ENCODE peak calls at places on chromosomes 1 and 21, in four cellular contexts. W, A, R and T are unnamed samples. For H3K4me1 and H3K27me3, the result is how much of the 10 kb centered on the place peaks cover.

GRCh38 chr1:200496937-200497336 is 87.1 kb upstream of the ZNF281 start:
- DNase-seq in W (no peak), A (no peak), R (no peak), T (no peak)

GRCh38 chr1:26693557-26694184 is 2.1 kb upstream of the ARID1A start:
- DNase-seq in W (peak), A (no peak), R (no peak), T (no peak)

GRCh38 chr1:221887091-221887746 is 145.3 kb upstream of the DUSP10 start:
- DNase-seq in W (peak), A (peak), R (no peak), T (peak)

GRCh38 chr1:91755176-91755575 is 130.8 kb downstream of the TGFBR3 start:
- DNase-seq in W (no peak), A (no peak), R (no peak), T (peak)

GRCh38 chr1:182802006-182802798 is 12.6 kb downstream of the NPL start:
- DNase-seq in W (no peak), A (no peak), R (no peak), T (no peak)

GRCh38 chr21:45926281-45926680 is 55.3 kb upstream of the COL6A1 start:
- DNase-seq in W (no peak), A (no peak), R (no peak), T (peak)

GRCh38 chr1:178267646-178268094 is 173.8 kb downstream of the RASAL2 start:
- DNase-seq in W (peak), A (peak), R (no peak), T (no peak)

GRCh38 chr1:12434174-12434573 is 183.8 kb downstream of the DHRS3 start:
- DNase-seq in W (peak), A (peak), R (no peak), T (no peak)

GRCh38 chr21:41859297-41859980 is 19.7 kb downstream of the PRDM15 start:
- DNase-seq in W (no peak), A (no peak), R (no peak), T (no peak)

GRCh38 chr1:192011525-192011924 is 146.7 kb upstream of the RGS18 start:
- DNase-seq in W (no peak), A (no peak), R (no peak), T (no peak)

DNA sequence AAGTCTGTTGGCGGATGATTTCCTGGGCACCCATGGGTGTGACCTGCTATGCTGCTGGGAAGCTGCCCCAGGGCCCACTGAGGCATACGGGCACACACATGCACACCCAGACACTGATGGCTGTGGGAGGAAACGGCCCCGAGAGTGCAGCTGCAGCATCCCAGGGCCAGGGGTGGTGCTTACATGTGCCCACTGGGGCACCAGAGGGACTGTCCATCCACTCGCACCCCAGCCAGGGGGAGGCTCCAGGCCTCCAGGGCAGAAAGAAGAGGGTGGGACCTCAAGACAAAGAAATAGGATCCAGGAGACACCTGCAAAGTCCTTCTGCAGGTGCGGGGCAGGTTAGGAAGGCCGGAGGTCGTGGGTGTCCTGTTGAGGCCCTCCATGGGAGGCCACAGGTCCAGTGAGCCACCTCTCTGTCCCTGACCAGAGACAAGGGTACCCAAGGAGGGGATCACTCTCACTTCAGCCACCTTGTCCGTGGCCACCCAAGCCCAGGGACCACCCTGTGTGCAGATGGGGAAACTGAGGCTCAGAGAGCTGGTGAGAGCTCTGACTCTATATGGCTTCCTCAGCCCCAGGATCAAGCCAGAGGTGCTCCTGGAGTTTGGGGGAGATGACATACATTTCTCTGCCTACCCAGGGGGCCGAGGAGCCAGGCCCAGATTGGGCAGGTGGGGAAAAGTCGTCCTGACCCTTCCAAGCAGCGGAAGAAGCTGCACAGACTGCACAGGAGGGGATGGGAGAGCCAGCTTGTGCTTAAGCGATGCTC is 57.1 kb downstream of the WNT9A start:
- DNase-seq in W (no peak), A (no peak), R (no peak), T (no peak)
- H3K27ac ChIP-seq in W (no peak), A (no peak), R (no peak), T (no peak)

GRCh38 chr1:204268101-204268500 is 54.3 kb upstream of the GOLT1A start:
- DNase-seq in W (no peak), A (no peak), R (no peak), T (no peak)

GRCh38 chr1:204266504-204267034 is 52.8 kb upstream of the GOLT1A start:
- DNase-seq in W (no peak), A (no peak), R (no peak), T (no peak)

GRCh38 chr1:204265665-204266064 is 51.9 kb upstream of the GOLT1A start:
- DNase-seq in W (no peak), A (no peak), R (no peak), T (peak)

GRCh38 chr1:204264805-204265204 is 51.0 kb upstream of the GOLT1A start:
- DNase-seq in W (no peak), A (no peak), R (no peak), T (no peak)

GRCh38 chr1:204267191-204267601 is 53.4 kb upstream of the GOLT1A start:
- DNase-seq in W (no peak), A (no peak), R (no peak), T (no peak)
- H3K4me1 ChIP-seq in W (under half), A (under half), R (under half), T (under half)

GRCh38 chr1:18373882-18374493 is 106.7 kb upstream of the KLHDC7A start:
- DNase-seq in W (peak), A (no peak), R (peak), T (no peak)

GRCh38 chr1:18376661-18377060 is 104.1 kb upstream of the KLHDC7A start:
- DNase-seq in W (no peak), A (no peak), R (no peak), T (no peak)

GRCh38 chr1:18373151-18373550 is 107.6 kb upstream of the KLHDC7A start:
- DNase-seq in W (no peak), A (no peak), R (no peak), T (no peak)
- H3K27me3 ChIP-seq in W (under half), A (under half), R (under half), T (under half)

DNA sequence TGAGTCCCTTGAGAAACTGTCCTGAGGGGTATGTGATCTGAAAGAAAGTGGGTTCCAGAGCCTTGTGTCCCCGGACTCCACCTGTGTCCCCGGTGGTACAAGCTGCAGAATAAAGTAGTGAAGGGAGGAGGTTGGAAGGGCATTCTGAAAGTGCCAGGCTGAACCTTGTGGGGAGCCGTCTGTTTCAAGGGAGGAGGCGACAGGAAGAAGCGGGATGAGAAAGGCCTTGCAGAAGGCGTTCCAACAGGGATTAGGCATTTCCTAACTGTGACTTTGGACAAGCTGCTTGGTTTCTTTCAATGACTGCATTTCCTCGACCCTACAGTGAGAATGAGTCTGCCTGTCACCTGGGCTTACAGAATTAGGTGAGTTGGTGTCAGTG is 5.8 kb downstream of the FOXD3 start:
- DNase-seq in W (no peak), A (no peak), R (no peak), T (no peak)
- H3K27ac ChIP-seq in W (no peak), A (no peak), R (no peak), T (no peak)

DNA sequence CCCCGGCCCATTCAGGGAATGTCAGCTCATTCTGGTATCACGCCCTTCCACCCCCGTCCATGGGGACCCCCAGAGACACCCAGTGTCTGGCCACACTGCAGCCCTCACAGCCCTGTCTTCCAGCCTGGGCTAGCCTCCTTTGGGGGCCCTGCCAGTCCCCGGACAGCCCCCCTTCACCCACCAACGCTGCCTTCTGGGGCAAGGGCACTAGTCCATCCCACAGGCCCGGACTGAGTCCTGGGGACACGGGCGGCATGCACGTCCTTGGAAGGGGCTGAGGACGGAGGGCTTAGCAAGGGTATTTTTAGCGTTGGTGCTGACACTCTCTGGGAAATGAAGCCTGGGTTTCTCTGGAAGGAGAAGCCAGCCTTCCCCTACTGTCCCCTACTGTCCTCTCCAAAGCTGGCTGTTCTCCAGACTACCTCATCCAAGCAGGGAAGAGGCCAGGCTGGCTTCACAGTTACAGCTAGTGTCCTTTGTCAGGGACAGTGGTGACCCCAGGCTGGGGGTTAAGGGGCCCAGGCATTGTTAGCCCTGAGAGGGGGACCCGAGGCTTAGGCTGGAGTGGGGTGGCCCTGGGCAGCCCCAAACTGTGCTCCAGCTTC is 39.5 kb downstream of the COQ8A start:
- DNase-seq in W (no peak), A (no peak), R (no peak), T (peak)
- H3K4me1 ChIP-seq in W (under half), A (under half), R (under half), T (under half)